ENCODE peak calls at places on chromosomes 5 and 9, in four cellular contexts. One of them, this sample, is unnamed. For H3K9me3, the result is how much of the 10 kb centered on the place peaks cover.

GRCh38 chr9:112299514-112299913 is 33.9 kb downstream of the PTBP3 start:
- DNase-seq in upper lobe of left lung: no peak
- DNase-seq in SK-N-SH: no peak
- DNase-seq in lung: no peak
- DNase-seq in this sample: no peak

GRCh38 chr5:116482394-116482793 is 92.2 kb downstream of the SEMA6A start:
- DNase-seq in upper lobe of left lung: no peak
- DNase-seq in SK-N-SH: no peak
- DNase-seq in lung: no peak
- DNase-seq in this sample: no peak

GRCh38 chr9:78436873-78437272 is 139.9 kb downstream of the PSAT1 start:
- DNase-seq in upper lobe of left lung: no peak
- DNase-seq in SK-N-SH: no peak
- DNase-seq in lung: no peak
- DNase-seq in this sample: no peak

GRCh38 chr9:20838218-20838617 is 154.2 kb downstream of the FOCAD start:
- DNase-seq in upper lobe of left lung: no peak
- DNase-seq in SK-N-SH: no peak
- DNase-seq in lung: no peak
- DNase-seq in this sample: no peak

GRCh38 chr9:104247899-104248460 is 153.9 kb downstream of the SMC2 start:
- DNase-seq in upper lobe of left lung: no peak
- DNase-seq in lung: no peak
- DNase-seq in SK-N-SH: no peak
- DNase-seq in this sample: no peak

GRCh38 chr9:5630038-5630507 is 1.2 kb downstream of the RIC1 start:
- DNase-seq in upper lobe of left lung: no peak
- DNase-seq in SK-N-SH: peak
- DNase-seq in lung: no peak
- DNase-seq in this sample: peak

GRCh38 chr9:129131300-129132145 is 20.3 kb downstream of the PTPA start:
- DNase-seq in SK-N-SH: peak
- DNase-seq in upper lobe of left lung: peak
- DNase-seq in lung: peak
- DNase-seq in this sample: peak

GRCh38 chr5:76790632-76791290 is 28.1 kb upstream of the F2RL1 start:
- DNase-seq in upper lobe of left lung: no peak
- DNase-seq in SK-N-SH: peak
- DNase-seq in lung: no peak
- DNase-seq in this sample: no peak

GRCh38 chr5:95619096-95619495 is 791 bp upstream of the GPR150 start:
- DNase-seq in lung: no peak
- DNase-seq in upper lobe of left lung: no peak
- DNase-seq in SK-N-SH: no peak
- DNase-seq in this sample: no peak

GRCh38 chr5:115435776-115436712 is 108.5 kb downstream of the FEM1C start:
- DNase-seq in SK-N-SH: no peak
- DNase-seq in lung: no peak
- DNase-seq in upper lobe of left lung: no peak
- DNase-seq in this sample: no peak

GRCh38 chr9:93117924-93118862 is 15.9 kb downstream of the NINJ1 start:
- DNase-seq in lung: no peak
- DNase-seq in upper lobe of left lung: peak
- DNase-seq in SK-N-SH: no peak
- DNase-seq in this sample: no peak

GRCh38 chr9:83027153-83027867 is 35.6 kb downstream of the RASEF start:
- DNase-seq in lung: no peak
- DNase-seq in SK-N-SH: no peak
- DNase-seq in upper lobe of left lung: no peak
- DNase-seq in this sample: no peak

GRCh38 chr5:33755216-33755615 is 136.6 kb downstream of the ADAMTS12 start:
- DNase-seq in upper lobe of left lung: no peak
- DNase-seq in SK-N-SH: no peak
- DNase-seq in lung: no peak
- DNase-seq in this sample: no peak

GRCh38 chr5:134534726-134535110 is 9.2 kb downstream of the JADE2 start:
- DNase-seq in SK-N-SH: no peak
- DNase-seq in lung: no peak
- DNase-seq in upper lobe of left lung: no peak
- DNase-seq in this sample: no peak

GRCh38 chr5:178081571-178082244 is 31.6 kb upstream of the N4BP3 start:
- DNase-seq in lung: no peak
- DNase-seq in SK-N-SH: no peak
- DNase-seq in upper lobe of left lung: no peak
- DNase-seq in this sample: no peak

GRCh38 chr5:153974813-153975163 is 63.9 kb downstream of the FAM114A2 start:
- DNase-seq in lung: peak
- DNase-seq in SK-N-SH: no peak
- DNase-seq in upper lobe of left lung: no peak
- DNase-seq in this sample: no peak
- TF ChIP-seq CTCF in lung: no peak
- TF ChIP-seq CTCF in SK-N-SH: no peak
- TF ChIP-seq CTCF in upper lobe of left lung: no peak
- TF ChIP-seq CTCF in this sample: no peak

DNA sequence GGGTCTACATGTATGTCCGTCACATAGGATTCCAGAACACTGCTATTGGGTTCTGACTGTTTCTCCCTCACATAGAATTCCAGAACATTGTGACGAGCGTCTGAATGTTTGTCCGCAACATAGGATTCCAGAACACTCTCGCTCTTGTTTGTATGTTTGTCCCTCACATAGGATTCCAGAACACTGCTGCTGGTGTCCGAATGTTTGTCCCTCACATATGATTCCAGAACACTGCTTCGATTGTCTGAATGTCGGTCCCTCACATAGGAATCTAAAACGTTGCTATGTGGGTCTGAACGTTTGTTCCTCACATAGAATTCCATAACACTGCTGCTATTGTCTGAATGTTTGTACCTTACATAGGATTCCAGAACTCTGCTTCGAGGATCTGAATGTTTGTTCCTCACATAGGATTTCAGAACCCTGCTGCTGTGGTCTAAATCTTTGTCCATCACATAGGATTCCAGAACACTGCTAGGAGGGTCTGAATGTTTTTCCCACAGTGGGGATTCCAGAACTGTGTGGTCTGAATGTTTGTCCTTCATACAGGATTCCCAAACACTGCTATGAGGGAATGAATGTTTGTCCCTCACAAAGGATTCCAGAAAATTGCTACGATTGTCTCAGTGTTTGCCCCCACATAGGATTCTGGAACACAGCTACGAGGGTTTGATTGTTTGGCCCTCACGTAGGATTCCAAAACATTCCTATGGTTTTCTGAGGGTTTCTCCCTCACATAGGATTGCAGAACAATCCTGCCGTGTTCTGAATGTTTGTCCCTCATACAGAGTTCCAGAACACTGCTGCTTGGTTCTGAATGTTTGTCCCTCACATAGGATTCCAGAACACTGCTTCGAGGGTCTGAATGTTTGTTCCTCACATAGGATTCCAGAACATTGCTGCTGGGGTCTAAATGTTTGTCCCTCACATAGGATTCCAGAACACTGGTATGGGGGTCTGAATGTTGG is 220.5 kb downstream of the FOXD4L6 start:
- DNase-seq in lung: no peak
- DNase-seq in SK-N-SH: no peak
- DNase-seq in upper lobe of left lung: no peak
- DNase-seq in this sample: no peak
- H3K9me3 ChIP-seq in lung: half or more
- H3K9me3 ChIP-seq in SK-N-SH: under half
- H3K9me3 ChIP-seq in upper lobe of left lung: half or more
- H3K9me3 ChIP-seq in this sample: under half

GRCh38 chr9:124392855-124393460 is 22.3 kb downstream of the PSMB7 start:
- DNase-seq in SK-N-SH: peak
- DNase-seq in upper lobe of left lung: no peak
- DNase-seq in lung: no peak
- DNase-seq in this sample: no peak

GRCh38 chr9:124395826-124396225 is 19.4 kb downstream of the PSMB7 start:
- DNase-seq in lung: no peak
- DNase-seq in upper lobe of left lung: no peak
- DNase-seq in SK-N-SH: no peak
- DNase-seq in this sample: no peak

GRCh38 chr9:124392254-124392653 is 23.0 kb downstream of the PSMB7 start:
- DNase-seq in lung: no peak
- DNase-seq in upper lobe of left lung: peak
- DNase-seq in SK-N-SH: no peak
- DNase-seq in this sample: no peak

GRCh38 chr9:124394167-124394566 is 21.1 kb downstream of the PSMB7 start:
- DNase-seq in lung: no peak
- DNase-seq in SK-N-SH: no peak
- DNase-seq in upper lobe of left lung: no peak
- DNase-seq in this sample: no peak

GRCh38 chr9:124394596-124394995 is 20.6 kb downstream of the PSMB7 start:
- DNase-seq in SK-N-SH: no peak
- DNase-seq in upper lobe of left lung: no peak
- DNase-seq in lung: no peak
- DNase-seq in this sample: no peak
- TF ChIP-seq CTCF in SK-N-SH: peak
- TF ChIP-seq CTCF in upper lobe of left lung: no peak
- TF ChIP-seq CTCF in lung: no peak
- TF ChIP-seq CTCF in this sample: no peak

GRCh38 chr5:151285683-151286082 is 17.9 kb downstream of the SLC36A3 start:
- DNase-seq in SK-N-SH: no peak
- DNase-seq in upper lobe of left lung: no peak
- DNase-seq in lung: no peak
- DNase-seq in this sample: no peak
- H3K9me3 ChIP-seq in SK-N-SH: under half
- H3K9me3 ChIP-seq in upper lobe of left lung: under half
- H3K9me3 ChIP-seq in lung: under half
- H3K9me3 ChIP-seq in this sample: under half

DNA sequence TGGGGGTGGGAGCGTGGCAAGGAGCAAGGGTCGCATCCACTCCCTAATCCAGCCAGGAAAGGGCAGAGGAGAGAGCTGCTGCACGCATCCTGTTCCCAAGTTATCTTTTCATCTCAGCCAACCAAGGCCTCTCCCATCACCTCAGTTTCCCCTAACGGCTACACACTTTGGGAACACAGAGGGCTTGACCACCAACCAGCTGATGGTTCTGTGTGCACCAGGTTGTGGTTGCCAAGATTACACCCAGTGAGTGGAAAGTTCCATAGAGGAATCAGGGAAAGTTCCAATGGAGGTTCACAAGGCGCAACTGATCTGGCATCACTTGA is 53.9 kb downstream of the ADAM19 start:
- DNase-seq in SK-N-SH: no peak
- DNase-seq in lung: no peak
- DNase-seq in upper lobe of left lung: no peak
- DNase-seq in this sample: no peak
- TF ChIP-seq CTCF in SK-N-SH: no peak
- TF ChIP-seq CTCF in lung: no peak
- TF ChIP-seq CTCF in upper lobe of left lung: no peak
- TF ChIP-seq CTCF in this sample: no peak

GRCh38 chr5:153209687-153210086 is 280.8 kb upstream of the GRIA1 start:
- DNase-seq in lung: no peak
- DNase-seq in upper lobe of left lung: no peak
- DNase-seq in SK-N-SH: no peak
- DNase-seq in this sample: no peak
- H3K9me3 ChIP-seq in lung: under half
- H3K9me3 ChIP-seq in upper lobe of left lung: under half
- H3K9me3 ChIP-seq in SK-N-SH: under half
- H3K9me3 ChIP-seq in this sample: under half

DNA sequence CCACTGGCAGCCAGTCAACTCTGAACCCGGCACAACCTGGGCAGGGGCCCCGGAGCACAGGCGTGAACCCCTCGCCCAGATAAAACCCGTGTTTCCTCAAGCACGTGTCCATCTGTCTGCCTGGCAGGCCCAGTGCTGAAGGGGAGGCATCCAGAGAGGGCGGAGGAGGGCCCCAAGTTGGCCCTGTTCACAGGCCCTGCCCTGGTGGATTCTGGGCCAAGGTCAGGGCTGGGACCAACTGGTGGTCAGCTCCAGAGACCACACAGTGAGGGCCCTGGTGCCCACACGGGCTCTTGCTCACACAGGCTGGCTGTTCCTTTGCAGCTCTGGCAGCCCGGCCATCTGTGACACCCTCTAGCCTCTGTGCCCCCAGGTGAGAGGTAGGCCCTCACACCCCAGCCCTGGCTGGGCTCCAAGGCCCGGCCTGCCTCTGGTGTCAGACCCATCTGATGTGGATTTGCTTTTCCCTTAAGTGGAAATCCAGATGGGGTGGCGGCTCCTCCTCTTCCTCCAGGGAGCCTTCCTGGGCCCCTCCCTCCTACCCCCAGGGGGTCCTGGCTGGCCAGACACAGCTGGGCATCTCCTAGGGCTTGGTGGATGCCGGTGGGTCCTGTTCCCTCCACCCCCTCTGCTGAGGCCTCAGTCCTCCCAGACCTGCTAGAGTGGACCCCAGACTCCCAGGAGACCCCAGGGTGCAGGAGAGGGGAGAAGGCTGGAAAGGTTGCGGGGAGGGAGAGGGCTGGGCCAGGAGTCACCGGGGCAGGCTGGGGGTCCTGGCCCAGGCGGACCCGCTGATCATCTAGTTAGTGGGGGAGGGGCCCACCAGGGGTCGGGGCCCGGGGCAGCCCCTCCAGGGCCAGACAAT is 525 bp upstream of the STPG3 start:
- DNase-seq in lung: no peak
- DNase-seq in upper lobe of left lung: no peak
- DNase-seq in SK-N-SH: no peak
- DNase-seq in this sample: no peak
- TF ChIP-seq CTCF in lung: no peak
- TF ChIP-seq CTCF in upper lobe of left lung: no peak
- TF ChIP-seq CTCF in SK-N-SH: no peak
- TF ChIP-seq CTCF in this sample: no peak

GRCh38 chr9:40926404-40927259 is 201.8 kb downstream of the FOXD4L6 start:
- DNase-seq in upper lobe of left lung: no peak
- DNase-seq in SK-N-SH: no peak
- DNase-seq in lung: no peak
- DNase-seq in this sample: no peak
- H3K9me3 ChIP-seq in upper lobe of left lung: half or more
- H3K9me3 ChIP-seq in SK-N-SH: under half
- H3K9me3 ChIP-seq in lung: under half
- H3K9me3 ChIP-seq in this sample: under half

GRCh38 chr5:142514196-142514595 is 171.7 kb downstream of the FGF1 start:
- DNase-seq in lung: no peak
- DNase-seq in upper lobe of left lung: no peak
- DNase-seq in SK-N-SH: no peak
- DNase-seq in this sample: no peak

GRCh38 chr5:142512680-142513042 is 173.2 kb downstream of the FGF1 start:
- DNase-seq in lung: no peak
- DNase-seq in upper lobe of left lung: peak
- DNase-seq in SK-N-SH: no peak
- DNase-seq in this sample: no peak

GRCh38 chr5:142517840-142518239 is 168.1 kb downstream of the FGF1 start:
- DNase-seq in lung: no peak
- DNase-seq in SK-N-SH: no peak
- DNase-seq in upper lobe of left lung: no peak
- DNase-seq in this sample: no peak

GRCh38 chr5:142515036-142515435 is 170.9 kb downstream of the FGF1 start:
- DNase-seq in lung: no peak
- DNase-seq in SK-N-SH: no peak
- DNase-seq in upper lobe of left lung: no peak
- DNase-seq in this sample: no peak

GRCh38 chr5:142516732-142517131 is 169.2 kb downstream of the FGF1 start:
- DNase-seq in lung: no peak
- DNase-seq in upper lobe of left lung: no peak
- DNase-seq in SK-N-SH: no peak
- DNase-seq in this sample: no peak
- TF ChIP-seq CTCF in lung: no peak
- TF ChIP-seq CTCF in upper lobe of left lung: no peak
- TF ChIP-seq CTCF in SK-N-SH: no peak
- TF ChIP-seq CTCF in this sample: no peak

This sample was measured in prostate gland.